ENCODE peak calls at places on chromosome 21, in six cellular contexts. F is coronary artery; V is NCI-H1092 treated with DMSO at 0.1 percent for 48 hours; P is fibroblast of the aortic adventitia; Y is activated CD4-positive, CD25-positive, alpha-beta regulatory T cell treated with anti-CD3 and anti-CD28 coated beads, Interleukin-2, amount 50 U/mL, for 72 hours; R is heart left ventricle. C is an unnamed sample.

GRCh38 chr21:38806942-38807284 is 1.2 kb downstream of the ETS2 start:
- DNase-seq in Y (no peak), F (no peak), P (peak; percentile 53), R (no peak), V (peak; percentile 61), C (no peak)

GRCh38 chr21:16162953-16163352 is 433.2 kb downstream of the USP25 start:
- DNase-seq in Y (no peak), F (no peak), V (no peak), P (no peak), R (no peak), C (no peak)

GRCh38 chr21:34524671-34525601 is 12.9 kb upstream of the KCNE1 start:
- DNase-seq in P (peak; percentile 75), V (no peak), F (no peak), Y (no peak), R (no peak), C (no peak)

GRCh38 chr21:44350773-44351481 is 2.5 kb upstream of the TRPM2 start:
- DNase-seq in F (no peak), Y (no peak), V (no peak), P (no peak), R (no peak), C (no peak)

GRCh38 chr21:38979271-38980196 is 173.8 kb downstream of the ETS2 start:
- DNase-seq in R (no peak), Y (no peak), V (no peak), F (no peak), P (no peak), C (no peak)

GRCh38 chr21:38088916-38089762 is 167.7 kb upstream of the KCNJ15 start:
- DNase-seq in V (no peak), F (no peak), R (no peak), Y (no peak), P (no peak), C (no peak)

GRCh38 chr21:15221799-15222386 is 157.1 kb upstream of the NRIP1 start:
- DNase-seq in Y (no peak), F (no peak), P (peak; percentile 84), V (no peak), R (peak; percentile 64), C (no peak)

GRCh38 chr21:15826147-15826780 is 96.5 kb downstream of the USP25 start:
- DNase-seq in V (no peak), P (peak; percentile 59), F (no peak), Y (no peak), R (peak; percentile 11), C (no peak)

GRCh38 chr21:36630485-36631206 is 68.3 kb upstream of the SIM2 start:
- DNase-seq in F (no peak), Y (peak; percentile 73), R (peak; percentile 36), V (peak; percentile 53), P (peak; percentile 42), C (peak; percentile 53)

GRCh38 chr21:32611471-32611997 is 643 bp downstream of the CFAP298 start:
- DNase-seq in V (no peak), F (no peak), P (peak; percentile 11), Y (peak; percentile 47), R (no peak), C (no peak)

GRCh38 chr21:19922122-19922521 is 1076.1 kb upstream of the NCAM2 start:
- DNase-seq in Y (no peak), V (no peak), F (no peak), R (no peak), P (no peak), C (no peak)

GRCh38 chr21:37496972-37497371 is 130.4 kb downstream of the DYRK1A start:
- DNase-seq in F (no peak), V (no peak), P (peak; percentile 30), Y (no peak), R (no peak), C (no peak)

GRCh38 chr21:37915941-37916794 is at the start of gene KCNJ6:
- DNase-seq in R (no peak), Y (no peak), P (peak; percentile 25), F (no peak), V (peak; percentile 83), C (no peak)

GRCh38 chr21:39087976-39088370 is 95.3 kb downstream of the PSMG1 start:
- DNase-seq in R (no peak), Y (no peak), V (no peak), F (peak; percentile 78), P (no peak), C (no peak)

GRCh38 chr21:17931080-17931479 is 111.9 kb upstream of the C21orf91 start:
- DNase-seq in P (no peak), F (no peak), Y (no peak), V (no peak), R (no peak), C (no peak)

GRCh38 chr21:45910548-45911221 is 70.9 kb upstream of the COL6A1 start:
- DNase-seq in V (peak; percentile 56), R (no peak), Y (no peak), P (no peak), F (no peak), C (no peak)

GRCh38 chr21:44433791-44434567 is 21.3 kb upstream of the LRRC3 start:
- DNase-seq in F (peak; percentile 43), P (no peak), R (no peak), Y (peak; percentile 13), V (no peak), C (peak; percentile 34)

GRCh38 chr21:9737871-9738520 is 783.4 kb upstream of the TPTE start:
- DNase-seq in F (no peak), V (no peak), P (no peak), Y (no peak), R (no peak), C (no peak)

GRCh38 chr21:25639922-25640670 is 1.0 kb downstream of the JAM2 start:
- DNase-seq in V (no peak), F (no peak), P (peak; percentile 2), Y (no peak), R (peak; percentile 30), C (no peak)

GRCh38 chr21:43916691-43917514 is 51.9 kb downstream of the AGPAT3 start:
- DNase-seq in Y (peak; percentile 54), P (no peak), R (no peak), V (no peak), F (no peak), C (no peak)

GRCh38 chr21:44920694-44921604 is at the start of gene ITGB2:
- DNase-seq in R (no peak), P (no peak), Y (peak; percentile 49), V (no peak), F (no peak), C (no peak)

GRCh38 chr21:17051054-17051453 is 461.8 kb upstream of the CXADR start:
- DNase-seq in R (no peak), F (no peak), P (no peak), Y (no peak), V (no peak), C (no peak)

GRCh38 chr21:41783476-41784150 is 16.8 kb upstream of the RIPK4 start:
- DNase-seq in P (peak; percentile 4), F (no peak), V (peak; percentile 15), Y (no peak), R (no peak), C (peak; percentile 85)

GRCh38 chr21:25503981-25504380 is 103.3 kb downstream of the MRPL39 start:
- DNase-seq in V (no peak), Y (no peak), P (no peak), F (no peak), R (no peak), C (no peak)